ENCODE peak calls at places on chromosomes 13 and 19, in four cellular contexts. B is HFF-Myc, E is mucosa of descending colon, X is mesothelial cell of epicardium. M is an unnamed sample.

GRCh38 chr13:37652596-37652995 is 54.0 kb upstream of the POSTN start:
- DNase-seq in B (no peak), E (no peak), X (no peak), M (no peak)

GRCh38 chr19:38221421-38221820 is 2.6 kb downstream of the DPF1 start:
- DNase-seq in B (no peak), E (no peak), X (no peak), M (no peak)

GRCh38 chr13:78603240-78603947 is at the start of gene POU4F1:
- DNase-seq in B (no peak), E (peak; percentile 82), X (no peak), M (peak; percentile 77)

GRCh38 chr19:35671818-35672217 is 5.5 kb downstream of the UPK1A start:
- DNase-seq in B (no peak), E (no peak), X (no peak), M (no peak)

GRCh38 chr19:5621945-5622464 is 571 bp downstream of the SAFB2 start:
- DNase-seq in B (no peak), E (peak; percentile 53), X (no peak), M (no peak)

GRCh38 chr19:10431254-10431942 is 11.1 kb downstream of the PDE4A start:
- DNase-seq in B (no peak), E (peak; percentile 65), X (no peak), M (no peak)

GRCh38 chr19:36573948-36574726 is 1.0 kb upstream of the ZNF529 start:
- DNase-seq in B (no peak), E (no peak), X (no peak), M (no peak)

GRCh38 chr19:3656747-3657394 is 30.3 kb upstream of the CACTIN start:
- DNase-seq in B (no peak), E (no peak), X (no peak), M (no peak)

GRCh38 chr19:50214699-50215543 is 11.5 kb downstream of the MYH14 start:
- DNase-seq in B (no peak), E (peak; percentile 89), X (peak; percentile 73), M (no peak)

DNA sequence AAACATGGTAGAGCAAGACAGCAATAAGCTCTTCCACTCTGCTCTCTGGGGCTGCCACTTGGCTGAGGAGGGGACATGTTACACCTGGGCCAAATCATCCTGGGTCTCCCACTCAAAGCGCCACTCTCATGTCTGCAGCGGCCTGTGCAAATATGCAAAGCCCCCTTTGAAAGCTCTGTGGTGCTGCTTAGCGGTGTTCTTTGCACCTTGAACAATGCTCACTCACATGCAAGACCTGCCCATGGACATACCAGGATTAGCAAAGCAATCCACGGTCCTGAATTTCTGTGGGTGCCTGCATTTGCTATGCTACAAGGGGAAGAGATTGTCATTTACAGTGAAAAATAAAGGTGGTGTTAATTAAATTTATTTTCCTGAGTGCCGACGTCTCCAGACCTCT is 48.6 kb downstream of the MRPL57 start:
- DNase-seq in B (no peak), E (no peak), X (no peak), M (no peak)
- TF ChIP-seq CTCF in B (no peak), E (no peak), X (no peak), M (no peak)

DNA sequence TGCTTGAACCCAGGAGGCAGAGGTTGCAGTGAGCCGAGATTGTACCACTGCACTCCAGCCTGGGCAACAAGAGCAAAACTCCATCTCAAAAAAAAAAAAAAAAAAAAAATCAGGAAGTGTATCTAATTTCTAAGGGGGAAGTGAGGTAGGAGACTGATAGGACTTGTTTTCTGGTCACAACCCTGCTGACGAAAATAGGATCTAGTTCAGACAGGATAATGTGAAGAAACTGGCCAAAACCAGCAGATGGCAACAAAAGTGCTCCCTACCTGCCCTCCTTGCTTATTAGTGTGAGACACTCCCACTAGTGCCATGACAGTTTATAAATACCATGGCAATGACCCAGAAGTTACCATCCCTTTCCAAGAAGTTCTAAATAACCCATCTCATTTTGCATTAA is 36.0 kb upstream of the KPNA3 start:
- DNase-seq in B (no peak), E (no peak), X (no peak), M (no peak)
- TF ChIP-seq CTCF in B (no peak), E (no peak), X (no peak), M (no peak)

GRCh38 chr13:49679244-49679643 is 12.0 kb downstream of the EBPL start:
- DNase-seq in B (no peak), E (no peak), X (no peak), M (no peak)
- TF ChIP-seq CTCF in B (peak; percentile 2), E (no peak), X (no peak), M (peak; percentile 62)

GRCh38 chr19:8699908-8700307 is 1.3 kb upstream of the ACTL9 start:
- DNase-seq in B (no peak), E (no peak), X (no peak), M (no peak)

GRCh38 chr19:8696993-8697392 is 1.6 kb downstream of the ACTL9 start:
- DNase-seq in B (no peak), E (no peak), X (no peak), M (no peak)

GRCh38 chr19:8695911-8696310 is 2.7 kb downstream of the ACTL9 start:
- DNase-seq in B (no peak), E (no peak), X (no peak), M (no peak)

GRCh38 chr19:8698433-8699063 is at the start of gene ACTL9:
- DNase-seq in B (no peak), E (no peak), X (no peak), M (no peak)

DNA sequence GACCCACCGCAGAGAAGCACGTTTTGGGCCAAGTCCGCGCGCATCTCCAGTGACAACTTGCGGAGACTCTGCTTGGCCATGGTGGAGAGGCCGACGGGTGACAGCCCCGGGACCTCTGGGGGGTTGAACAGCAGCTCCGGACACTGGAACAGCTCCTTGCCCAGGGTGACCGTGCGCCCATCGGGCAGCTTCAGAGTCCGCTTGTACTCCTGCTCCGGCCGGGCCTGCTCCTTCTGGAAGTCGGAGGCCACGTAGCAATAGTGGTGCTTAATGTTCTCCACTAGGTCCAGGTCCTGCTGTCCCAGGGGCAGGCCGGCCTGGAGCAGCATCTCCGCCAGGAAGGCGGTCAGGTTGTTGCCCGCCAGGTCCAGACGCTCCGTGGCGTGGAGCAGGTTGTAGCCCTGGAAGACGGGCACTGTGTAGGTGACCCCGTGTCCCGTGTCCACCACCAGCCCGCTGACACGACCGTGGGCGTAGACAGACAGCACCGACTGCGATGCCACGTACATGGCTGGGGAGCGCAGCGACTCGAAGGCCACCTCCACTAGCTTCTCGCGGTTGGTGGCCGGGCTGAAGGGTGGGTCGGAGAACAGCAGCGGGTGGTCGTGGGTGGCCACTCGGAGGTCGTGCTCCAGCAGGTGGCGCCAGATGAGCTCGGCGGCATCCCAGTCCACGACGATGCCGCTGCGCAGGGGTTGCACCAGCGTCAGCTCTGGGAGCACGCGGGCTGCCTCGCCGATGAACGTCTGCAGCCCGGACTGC is 743 bp downstream of the ACTL9 start:
- DNase-seq in B (no peak), E (no peak), X (no peak), M (no peak)
- TF ChIP-seq CTCF in B (no peak), E (no peak), X (no peak), M (peak; percentile 42)

DNA sequence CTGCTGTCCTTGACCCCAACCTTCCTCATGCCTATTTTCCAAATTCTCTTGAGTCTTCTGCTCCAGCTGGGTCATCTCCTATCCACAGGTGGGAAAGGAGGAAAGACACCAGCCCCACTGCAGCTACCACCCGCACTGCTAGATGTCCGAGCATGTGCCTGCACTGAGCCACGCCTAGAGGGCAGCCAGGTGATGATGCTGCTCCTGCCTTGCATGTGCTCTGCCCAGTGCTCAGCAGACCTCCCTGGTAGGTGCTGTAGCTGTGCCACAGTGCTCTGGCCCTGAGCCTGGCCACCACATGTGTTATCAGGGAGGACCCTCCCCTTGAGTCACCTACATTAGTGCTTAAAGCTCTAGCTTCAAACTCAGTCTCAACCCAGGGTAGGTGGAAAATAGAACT is 6.9 kb upstream of the CYSLTR2 start:
- DNase-seq in B (no peak), E (no peak), X (no peak), M (no peak)
- TF ChIP-seq CTCF in B (no peak), E (no peak), X (no peak), M (no peak)

GRCh38 chr13:40876020-40876738 is 86.8 kb downstream of the SLC25A15 start:
- DNase-seq in B (no peak), E (no peak), X (no peak), M (no peak)
- TF ChIP-seq CTCF in B (no peak), E (no peak), X (no peak), M (no peak)

GRCh38 chr13:56558698-56559320 is 581.9 kb upstream of the PRR20A start:
- DNase-seq in B (no peak), E (no peak), X (no peak), M (no peak)

DNA sequence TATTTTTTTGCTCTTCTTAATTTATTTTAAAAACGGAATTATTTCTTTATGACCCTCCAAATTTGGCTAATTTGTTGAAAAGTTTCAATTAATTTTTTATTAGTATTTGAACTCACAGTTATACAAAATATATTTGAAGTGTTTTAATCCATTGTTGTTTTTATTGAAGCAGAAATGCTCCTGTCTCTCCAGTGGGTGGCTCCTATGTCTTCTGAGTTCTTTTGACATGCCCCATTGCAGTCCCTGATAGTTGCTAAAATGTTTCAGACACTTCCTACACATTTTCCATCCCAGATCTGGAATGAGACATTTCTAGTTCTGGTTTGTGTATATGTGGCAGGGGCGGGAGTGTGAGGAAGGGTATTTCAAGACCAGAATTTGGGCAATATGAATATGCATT is 579.4 kb upstream of the PRR20A start:
- DNase-seq in B (no peak), E (no peak), X (no peak), M (no peak)
- TF ChIP-seq CTCF in B (no peak), E (no peak), X (no peak), M (peak; percentile 56)

GRCh38 chr13:67740871-67741475 is 510.8 kb upstream of the PCDH9 start:
- DNase-seq in B (no peak), E (no peak), X (no peak), M (no peak)

GRCh38 chr13:67742478-67742877 is 512.3 kb upstream of the PCDH9 start:
- DNase-seq in B (no peak), E (no peak), X (no peak), M (no peak)

GRCh38 chr13:67735651-67736050 is 505.5 kb upstream of the PCDH9 start:
- DNase-seq in B (no peak), E (no peak), X (no peak), M (no peak)

DNA sequence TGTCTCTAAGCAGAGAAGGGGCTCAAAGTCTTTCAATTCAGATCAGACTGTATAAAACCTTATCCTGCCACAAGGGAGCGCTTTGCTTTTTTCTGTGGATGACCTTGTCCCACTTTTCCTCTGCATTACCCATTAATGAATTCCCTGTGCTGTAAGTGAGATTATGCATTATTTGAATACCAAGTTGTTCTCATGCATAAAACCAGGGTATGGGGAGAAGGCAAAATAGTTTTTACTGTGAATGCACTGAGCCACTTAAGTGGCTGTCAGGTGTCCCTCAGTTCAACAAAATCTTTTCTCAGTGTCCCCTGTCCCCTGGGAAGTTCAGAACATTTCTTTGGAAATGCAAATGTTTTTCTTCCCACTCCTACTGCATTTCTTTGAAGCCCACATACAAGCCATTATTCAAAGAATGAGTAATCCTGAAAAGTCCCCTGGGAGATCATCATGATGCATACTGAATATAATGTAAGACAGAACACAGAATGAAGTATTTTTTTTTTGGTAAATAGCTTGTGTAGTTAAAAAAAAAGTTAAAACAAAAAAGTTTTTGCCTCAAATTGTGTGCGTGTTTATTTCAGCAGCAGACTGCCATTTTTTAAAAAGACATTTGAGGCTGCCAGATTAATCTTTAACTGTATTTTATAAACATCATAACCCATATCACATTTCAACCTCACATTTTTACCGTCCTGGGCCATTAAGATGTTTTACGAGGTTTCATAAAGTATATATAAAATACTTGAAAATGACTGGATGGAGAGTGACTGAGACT is 506.7 kb upstream of the PCDH9 start:
- DNase-seq in B (no peak), E (no peak), X (no peak), M (no peak)
- TF ChIP-seq CTCF in B (no peak), E (no peak), X (peak; percentile 48), M (peak; percentile 86)

M was measured in chondrocyte.